ENCODE peak calls at places on chromosome 12, in six cellular contexts. K is CD8-positive, alpha-beta T cell; G is ovary; I is astrocyte of the cerebellum; X is heart right ventricle; J is AG04449. Y is an unnamed sample.
A peak's percentile ranks its signal among the peaks of the same experiment; 100 is the strongest.

GRCh38 chr12:12705833-12706520 is 10.0 kb upstream of the GPR19 start:
- DNase-seq in K (peak; percentile 81), G (peak; percentile 43), I (no peak), X (no peak), J (no peak), Y (no peak)

GRCh38 chr12:124551268-124552144 is 15.9 kb downstream of the NCOR2 start:
- DNase-seq in K (no peak), G (peak; percentile 47), I (no peak), X (peak; percentile 71), J (no peak), Y (peak; percentile 55)

GRCh38 chr12:52690351-52691075 is 10.3 kb upstream of the KRT1 start:
- DNase-seq in K (no peak), G (no peak), I (no peak), X (no peak), J (no peak), Y (no peak)

GRCh38 chr12:19757317-19757877 is 318.1 kb downstream of the AEBP2 start:
- DNase-seq in K (no peak), G (no peak), I (peak; percentile 56), X (no peak), J (no peak), Y (no peak)

GRCh38 chr12:5267603-5268423 is 164.1 kb upstream of the NTF3 start:
- DNase-seq in K (no peak), G (no peak), I (no peak), X (no peak), J (no peak), Y (no peak)

GRCh38 chr12:88658009-88658408 is 77.7 kb upstream of the KITLG start:
- DNase-seq in K (no peak), G (no peak), I (no peak), X (peak; percentile 58), J (no peak), Y (peak; percentile 24)

GRCh38 chr12:14696265-14696741 is at the start of gene GUCY2C:
- DNase-seq in K (no peak), G (no peak), I (no peak), X (no peak), J (no peak), Y (peak; percentile 88)

GRCh38 chr12:31584782-31585181 is 6.2 kb downstream of the DENND5B start:
- DNase-seq in K (no peak), G (no peak), I (no peak), X (no peak), J (no peak), Y (no peak)

GRCh38 chr12:106160915-106161314 is 22.2 kb upstream of the NUAK1 start:
- DNase-seq in K (no peak), G (no peak), I (no peak), X (no peak), J (no peak), Y (no peak)

GRCh38 chr12:2678416-2678815 is 116.4 kb upstream of the FKBP4 start:
- DNase-seq in K (no peak), G (no peak), I (no peak), X (no peak), J (no peak), Y (no peak)

GRCh38 chr12:106417926-106418910 is 60.7 kb downstream of the POLR3B start:
- DNase-seq in K (no peak), G (no peak), I (peak; percentile 81), X (no peak), J (no peak), Y (no peak)

GRCh38 chr12:31662176-31662849 is 2.8 kb downstream of the ETFBKMT start:
- DNase-seq in K (no peak), G (no peak), I (no peak), X (no peak), J (no peak), Y (no peak)

GRCh38 chr12:49541140-49541861 is 2.5 kb downstream of the KCNH3 start:
- DNase-seq in K (no peak), G (no peak), I (no peak), X (no peak), J (no peak), Y (no peak)

GRCh38 chr12:64566882-64567517 is 43.3 kb upstream of the RASSF3 start:
- DNase-seq in K (no peak), G (no peak), I (no peak), X (no peak), J (no peak), Y (no peak)

GRCh38 chr12:58728397-58728796 is 191.9 kb downstream of the LRIG3 start:
- DNase-seq in K (no peak), G (no peak), I (no peak), X (no peak), J (no peak), Y (no peak)

GRCh38 chr12:109763201-109763841 is 49.7 kb downstream of the FAM222A start:
- DNase-seq in K (no peak), G (no peak), I (no peak), X (no peak), J (no peak), Y (peak; percentile 43)

GRCh38 chr12:70983692-70984091 is 63.2 kb upstream of the PTPRR start:
- DNase-seq in K (no peak), G (no peak), I (no peak), X (no peak), J (no peak), Y (no peak)

GRCh38 chr12:127811988-127812387 is 455.0 kb upstream of the TMEM132C start:
- DNase-seq in K (no peak), G (no peak), I (peak; percentile 84), X (peak; percentile 69), J (peak; percentile 94), Y (peak; percentile 28)

GRCh38 chr12:47816646-47817271 is 2.9 kb downstream of the HDAC7 start:
- DNase-seq in K (no peak), G (peak; percentile 65), I (no peak), X (peak; percentile 65), J (no peak), Y (no peak)

GRCh38 chr12:17591113-17591512 is 498.9 kb downstream of the RERGL start:
- DNase-seq in K (no peak), G (no peak), I (no peak), X (no peak), J (no peak), Y (no peak)

GRCh38 chr12:60863421-60863820 is 1267.6 kb downstream of the SLC16A7 start:
- DNase-seq in K (no peak), G (no peak), I (no peak), X (no peak), J (no peak), Y (no peak)

GRCh38 chr12:42730286-42730685 is 140.7 kb upstream of the PRICKLE1 start:
- DNase-seq in K (no peak), G (no peak), I (no peak), X (no peak), J (no peak), Y (no peak)

GRCh38 chr12:6769681-6770080 is 2.6 kb upstream of the LAG3 start:
- DNase-seq in K (no peak), G (no peak), I (no peak), X (no peak), J (no peak), Y (no peak)

DNA sequence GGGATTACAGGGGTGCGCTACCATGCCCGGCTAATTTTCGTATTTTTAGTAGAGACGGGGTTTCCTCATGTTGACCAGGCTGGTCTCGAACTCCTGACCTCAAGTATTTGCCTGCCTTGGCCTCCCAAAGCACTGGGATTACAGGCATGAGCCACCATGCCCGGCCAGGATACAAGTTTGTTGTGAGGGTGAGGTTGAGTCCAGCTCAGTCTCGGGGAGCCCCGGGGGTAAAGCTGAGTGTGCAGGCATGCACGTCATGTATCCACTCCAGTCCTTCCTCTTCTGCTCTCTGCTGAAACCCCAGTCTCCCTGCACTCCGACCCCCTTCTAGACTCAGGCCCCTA is 369 bp downstream of the HPD start:
- DNase-seq in K (no peak), G (no peak), I (no peak), X (no peak), J (no peak), Y (no peak)
- H3K4me3 ChIP-seq in K (no peak overlapping the region), G (no peak overlapping the region), I (no peak overlapping the region), X (no peak overlapping the region), J (no peak overlapping the region), Y (no peak overlapping the region)

GRCh38 chr12:95146767-95147166 is 70.5 kb downstream of the FGD6 start:
- DNase-seq in K (no peak), G (no peak), I (no peak), X (no peak), J (no peak), Y (no peak)
- H3K4me3 ChIP-seq in K (no peak overlapping the region), G (no peak overlapping the region), I (no peak overlapping the region), X (no peak overlapping the region), J (no peak overlapping the region), Y (no peak overlapping the region)

GRCh38 chr12:79114896-79115295 is 250.3 kb downstream of the SYT1 start:
- DNase-seq in K (no peak), G (no peak), I (no peak), X (no peak), J (no peak), Y (no peak)
- H3K4me3 ChIP-seq in K (no peak overlapping the region), G (no peak overlapping the region), I (no peak overlapping the region), X (no peak overlapping the region), J (no peak overlapping the region), Y (no peak overlapping the region)

GRCh38 chr12:1644523-1645438 is 15.8 kb downstream of the WNT5B start:
- DNase-seq in K (no peak), G (peak; percentile 90), I (peak; percentile 72), X (peak; percentile 84), J (no peak), Y (peak; percentile 69)

GRCh38 chr12:1645819-1646218 is 16.8 kb downstream of the WNT5B start:
- DNase-seq in K (no peak), G (peak; percentile 37), I (no peak), X (no peak), J (no peak), Y (no peak)

GRCh38 chr12:1643056-1643455 is 14.0 kb downstream of the WNT5B start:
- DNase-seq in K (no peak), G (no peak), I (no peak), X (no peak), J (no peak), Y (no peak)

GRCh38 chr12:1642513-1642912 is 13.5 kb downstream of the WNT5B start:
- DNase-seq in K (no peak), G (no peak), I (no peak), X (no peak), J (no peak), Y (no peak)

GRCh38 chr12:1644113-1644512 is 15.1 kb downstream of the WNT5B start:
- DNase-seq in K (no peak), G (no peak), I (no peak), X (no peak), J (no peak), Y (no peak)
- H3K4me3 ChIP-seq in K (no peak overlapping the region), G (no peak overlapping the region), I (no peak overlapping the region), X (no peak overlapping the region), J (no peak overlapping the region), Y (no peak overlapping the region)

DNA sequence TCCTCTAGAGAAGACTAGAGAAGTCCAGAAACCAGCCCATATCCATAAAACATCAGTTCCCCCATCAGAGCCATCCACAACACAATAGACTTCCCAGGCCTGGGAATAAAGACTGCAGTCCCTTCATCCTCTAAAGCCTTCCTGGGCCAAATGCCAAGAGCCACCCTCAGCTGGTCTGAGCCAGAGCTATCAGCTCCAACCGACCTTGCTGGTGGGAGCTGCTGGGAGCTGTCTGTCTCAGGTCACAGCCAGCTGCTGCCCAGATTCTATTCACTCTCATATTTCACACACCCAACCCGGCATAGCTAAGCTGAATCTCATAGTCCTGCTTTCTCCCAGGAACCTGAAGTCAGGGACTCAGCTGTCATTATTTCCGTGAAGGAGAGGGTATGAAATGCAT is 10.9 kb upstream of the TFCP2 start:
- DNase-seq in K (no peak), G (no peak), I (no peak), X (peak; percentile 65), J (no peak), Y (peak; percentile 47)
- H3K4me3 ChIP-seq in K (no peak overlapping the region), G (no peak overlapping the region), I (no peak overlapping the region), X (no peak overlapping the region), J (no peak overlapping the region), Y (no peak overlapping the region)

Y was measured in colonic mucosa.